ENCODE peak calls at places on chromosomes 2 and 18, in nine cellular contexts. C is activated naive CD8-positive, alpha-beta T cell treated with anti-CD3 and anti-CD28 coated beads for 36 hours; L is coronary artery; F is HFFc6; A is left ventricle myocardium superior; Q is AG04449; D is right lobe of liver; V is stimulated activated CD4-positive, alpha-beta T cell treated with anti-CD3 and anti-CD28 coated beads, Interleukin-4, amount 100 ng/mL, for 1 hour; W is NCI-H82. E is an unnamed sample.
A peak's percentile ranks its signal among the peaks of the same experiment; 100 is the strongest.

GRCh38 chr2:74045454-74045853 is 60.7 kb downstream of the TET3 start:
- DNase-seq in A (no peak), W (no peak), V (no peak), D (no peak), F (peak; percentile 26), L (no peak), Q (no peak), C (no peak), E (no peak)

GRCh38 chr18:41973989-41974388 is 19.0 kb downstream of the PIK3C3 start:
- DNase-seq in L (no peak), W (no peak), D (no peak), A (no peak), V (no peak), F (no peak), C (no peak), Q (no peak), E (no peak)

GRCh38 chr18:31578126-31578525 is 13.6 kb upstream of the TTR start:
- DNase-seq in L (no peak), Q (no peak), C (no peak), V (no peak), D (no peak), A (no peak), W (no peak), F (no peak), E (no peak)

GRCh38 chr18:51933903-51934302 is 406.1 kb upstream of the DCC start:
- DNase-seq in V (no peak), Q (no peak), L (no peak), C (no peak), F (no peak), D (no peak), W (no peak), A (no peak), E (no peak)

GRCh38 chr2:168116448-168116847 is 130.9 kb downstream of the STK39 start:
- DNase-seq in C (no peak), F (no peak), V (no peak), A (no peak), L (no peak), W (peak; percentile 72), Q (no peak), D (no peak), E (no peak)

GRCh38 chr18:62384610-62385097 is 59.5 kb downstream of the TNFRSF11A start:
- DNase-seq in L (no peak), F (no peak), C (no peak), Q (no peak), V (no peak), W (no peak), D (no peak), A (peak; percentile 38), E (no peak)

GRCh38 chr2:79994915-79995419 is 309.6 kb downstream of the LRRTM1 start:
- DNase-seq in V (no peak), A (no peak), L (no peak), F (peak; percentile 48), W (peak; percentile 47), Q (no peak), D (no peak), C (no peak), E (no peak)

GRCh38 chr18:3603460-3604259 is 153.7 kb downstream of the TGIF1 start:
- DNase-seq in W (peak; percentile 96), L (no peak), A (no peak), D (no peak), V (no peak), Q (peak; percentile 97), F (peak; percentile 96), C (peak; percentile 9), E (peak; percentile 47)

GRCh38 chr2:24117902-24118301 is 5.2 kb downstream of the PFN4 start:
- DNase-seq in V (no peak), C (no peak), L (no peak), Q (no peak), D (no peak), A (no peak), W (peak; percentile 86), F (no peak), E (no peak)

GRCh38 chr18:70468861-70469570 is 180.2 kb downstream of the SOCS6 start:
- DNase-seq in W (no peak), A (no peak), Q (no peak), L (no peak), V (no peak), F (no peak), D (no peak), C (no peak), E (no peak)

GRCh38 chr18:78875268-78875997 is 104.2 kb upstream of the SALL3 start:
- DNase-seq in D (no peak), L (no peak), C (peak; percentile 19), Q (no peak), A (no peak), F (no peak), V (peak; percentile 17), W (peak; percentile 53), E (no peak)

GRCh38 chr2:12705742-12706141 is 11.0 kb upstream of the TRIB2 start:
- DNase-seq in V (no peak), D (no peak), C (no peak), A (no peak), F (no peak), W (no peak), Q (no peak), L (no peak), E (no peak)

GRCh38 chr2:119782308-119783027 is 22.7 kb downstream of the PTPN4 start:
- DNase-seq in C (no peak), Q (no peak), F (no peak), A (no peak), D (no peak), L (no peak), W (no peak), V (no peak), E (no peak)

GRCh38 chr2:10764101-10764785 is 42.8 kb downstream of the ATP6V1C2 start:
- DNase-seq in F (no peak), L (no peak), V (no peak), Q (no peak), D (no peak), W (no peak), C (no peak), A (no peak), E (no peak)

GRCh38 chr2:219205981-219206441 is 571 bp upstream of the ZFAND2B start:
- DNase-seq in F (peak; percentile 8), D (no peak), V (no peak), C (no peak), Q (no peak), A (no peak), L (no peak), W (no peak), E (no peak)

GRCh38 chr18:48388478-48388877 is 20.7 kb downstream of the ZBTB7C start:
- DNase-seq in L (no peak), V (no peak), W (no peak), F (no peak), D (no peak), C (no peak), Q (no peak), A (no peak), E (no peak)

GRCh38 chr2:213015387-213016165 is 135.8 kb downstream of the IKZF2 start:
- DNase-seq in A (no peak), F (no peak), Q (no peak), D (no peak), C (peak; percentile 68), L (no peak), V (no peak), W (no peak), E (no peak)

GRCh38 chr2:170820647-170821630 is 4.3 kb downstream of the GAD1 start:
- DNase-seq in D (no peak), Q (no peak), V (no peak), F (no peak), L (no peak), A (no peak), C (no peak), W (no peak), E (no peak)

GRCh38 chr18:59908790-59909189 is 9.0 kb downstream of the PMAIP1 start:
- DNase-seq in L (no peak), F (no peak), C (no peak), D (no peak), Q (no peak), V (no peak), W (no peak), A (no peak), E (no peak)

GRCh38 chr2:127000937-127001336 is 102.2 kb downstream of the TEX51 start:
- DNase-seq in A (no peak), D (no peak), L (no peak), W (peak; percentile 69), V (no peak), F (no peak), C (no peak), Q (no peak), E (no peak)